ENCODE peak calls at places on chromosomes 16 and 17, in four cellular contexts. C is A549, T is prostate gland, N is heart left ventricle. F is an unnamed sample. For H3K4me1, the result is how much of the 10 kb centered on the place peaks cover.

GRCh38 chr16:50684823-50685455 is 3.8 kb upstream of the SNX20 start:
- DNase-seq in C (no peak), T (no peak), N (no peak), F (no peak)

GRCh38 chr17:40539711-40540411 is 25.4 kb downstream of the CCR7 start:
- DNase-seq in C (no peak), T (no peak), N (no peak), F (no peak)

GRCh38 chr16:66924527-66925321 is 611 bp downstream of the RRAD start:
- DNase-seq in C (peak), T (no peak), N (peak), F (no peak)

GRCh38 chr16:70747703-70748631 is 53.0 kb downstream of the VAC14 start:
- DNase-seq in C (no peak), T (no peak), N (peak), F (peak)

GRCh38 chr16:75014318-75014717 is 15.5 kb downstream of the ZNRF1 start:
- DNase-seq in C (no peak), T (no peak), N (no peak), F (no peak)

GRCh38 chr17:2123467-2124251 is 68.8 kb downstream of the HIC1 start:
- DNase-seq in C (no peak), T (no peak), N (no peak), F (no peak)

GRCh38 chr16:21950782-21951521 is 2.2 kb upstream of the UQCRC2 start:
- DNase-seq in C (peak), T (no peak), N (no peak), F (no peak)

GRCh38 chr16:13992322-13992721 is 72.4 kb downstream of the ERCC4 start:
- DNase-seq in C (no peak), T (no peak), N (no peak), F (no peak)

GRCh38 chr17:49136335-49136734 is 3.8 kb downstream of the B4GALNT2 start:
- DNase-seq in C (no peak), T (no peak), N (no peak), F (no peak)

GRCh38 chr17:34725740-34726139 is 146.4 kb downstream of the TMEM132E start:
- DNase-seq in C (no peak), T (no peak), N (no peak), F (peak)

GRCh38 chr17:42249681-42250446 is 26.3 kb downstream of the STAT5B start:
- DNase-seq in C (no peak), T (no peak), N (no peak), F (no peak)

GRCh38 chr16:82633964-82634600 is 7.3 kb downstream of the CDH13 start:
- DNase-seq in C (no peak), T (peak), N (peak), F (no peak)

GRCh38 chr17:3678821-3679175 is 10.2 kb downstream of the EMC6 start:
- DNase-seq in C (no peak), T (no peak), N (no peak), F (no peak)

GRCh38 chr16:50630394-50631020 is 50.6 kb downstream of the SNX20 start:
- DNase-seq in C (no peak), T (no peak), N (no peak), F (no peak)

GRCh38 chr17:48148029-48148759 is 40.6 kb downstream of the SNX11 start:
- DNase-seq in C (no peak), T (no peak), N (no peak), F (no peak)

GRCh38 chr17:44210342-44211192 is 8.9 kb downstream of the UBTF start:
- DNase-seq in C (peak), T (peak), N (peak), F (peak)

GRCh38 chr17:34487616-34488015 is 91.8 kb upstream of the TMEM132E start:
- DNase-seq in C (no peak), T (no peak), N (no peak), F (no peak)

GRCh38 chr16:19644877-19645276 is 73.2 kb downstream of the KNOP1 start:
- DNase-seq in C (no peak), T (no peak), N (peak), F (no peak)

GRCh38 chr17:56482229-56482628 is 111.3 kb upstream of the NOG start:
- DNase-seq in C (no peak), T (no peak), N (no peak), F (no peak)
- TF ChIP-seq POLR2A in C (no peak), T (no peak), N (no peak), F (no peak)

GRCh38 chr17:77461277-77462057 is 320.7 kb downstream of the SEC14L1 start:
- DNase-seq in C (no peak), T (no peak), N (no peak), F (no peak)
- H3K4me1 ChIP-seq in C (under half), T (under half), N (half or more), F (under half)

GRCh38 chr16:87856796-87857228 is 12.5 kb downstream of the SLC7A5 start:
- DNase-seq in C (peak), T (no peak), N (no peak), F (no peak)

GRCh38 chr16:87853411-87854052 is 15.8 kb downstream of the SLC7A5 start:
- DNase-seq in C (peak), T (peak), N (peak), F (peak)

GRCh38 chr16:87854053-87854906 is 15.0 kb downstream of the SLC7A5 start:
- DNase-seq in C (no peak), T (no peak), N (no peak), F (no peak)

GRCh38 chr16:87855852-87856715 is 13.2 kb downstream of the SLC7A5 start:
- DNase-seq in C (no peak), T (peak), N (peak), F (peak)

GRCh38 chr16:87854907-87855683 is 14.2 kb downstream of the SLC7A5 start:
- DNase-seq in C (no peak), T (no peak), N (no peak), F (no peak)
- TF ChIP-seq POLR2A in C (no peak), T (no peak), N (no peak), F (no peak)

DNA sequence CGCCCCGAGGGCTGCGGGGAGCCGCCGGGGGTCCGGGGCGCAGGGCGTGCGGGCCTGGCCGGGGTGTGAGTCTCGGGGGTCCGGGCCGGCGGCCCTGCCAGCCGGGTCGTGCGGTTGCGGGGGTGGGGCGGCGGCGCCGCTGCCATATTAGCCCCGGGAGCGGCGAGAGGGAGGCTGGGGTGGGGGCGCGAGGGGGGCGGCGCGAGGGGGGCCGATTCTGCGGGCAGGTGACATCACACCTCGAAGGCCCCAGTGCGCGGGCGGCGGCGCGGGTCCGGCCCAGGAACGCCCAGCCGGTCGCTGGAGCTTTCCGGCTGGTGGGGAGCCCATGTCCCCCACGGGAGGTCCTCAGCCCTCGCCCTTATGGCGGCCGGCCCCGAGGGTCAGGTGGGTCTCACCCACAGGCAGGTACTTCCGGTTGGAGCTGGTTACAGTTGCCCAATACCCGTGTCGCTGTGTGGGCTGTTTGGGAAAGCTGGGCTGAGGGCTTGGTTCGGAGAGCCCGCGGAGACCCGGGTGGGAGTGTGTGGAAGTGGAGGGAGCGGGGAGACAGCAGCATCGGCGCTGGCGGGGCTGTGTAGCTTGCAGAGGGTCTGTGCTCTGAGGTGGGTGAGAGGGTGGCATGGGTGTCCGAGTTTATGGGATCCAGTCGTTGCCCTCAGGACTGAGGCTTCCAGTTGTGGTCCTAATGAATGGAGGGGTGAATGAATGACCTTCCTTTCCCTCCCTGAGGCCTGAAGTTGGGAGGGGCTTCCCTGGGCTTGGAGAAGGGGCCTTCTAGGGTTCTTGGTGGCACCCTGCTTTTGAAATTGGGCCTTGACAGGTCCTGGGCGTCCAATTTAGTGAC is 804 bp downstream of the ATP6V0C start:
- DNase-seq in C (no peak), T (no peak), N (peak), F (peak)
- H3K4me1 ChIP-seq in C (under half), T (under half), N (half or more), F (under half)

GRCh38 chr17:17830269-17830567 is 6.6 kb downstream of the SREBF1 start:
- DNase-seq in C (no peak), T (no peak), N (no peak), F (no peak)

GRCh38 chr17:17826340-17826708 is 10.5 kb downstream of the SREBF1 start:
- DNase-seq in C (no peak), T (no peak), N (no peak), F (no peak)

GRCh38 chr17:17830740-17831207 is 6.0 kb downstream of the SREBF1 start:
- DNase-seq in C (no peak), T (no peak), N (no peak), F (peak)

GRCh38 chr17:17826942-17827785 is 9.6 kb downstream of the SREBF1 start:
- DNase-seq in C (no peak), T (no peak), N (no peak), F (peak)

GRCh38 chr17:17827826-17828621 is 8.8 kb downstream of the SREBF1 start:
- DNase-seq in C (no peak), T (no peak), N (no peak), F (no peak)
- TF ChIP-seq POLR2A in C (no peak), T (no peak), N (no peak), F (no peak)

F was measured in right lobe of liver.